ENCODE peak calls at places on chromosomes 5 and 9, in seven cellular contexts. P is retinal pigment epithelial cell, J is progenitor cell of endocrine pancreas, X is psoas muscle, E is WTC11, Z is left lung, G is HFFc6. N is an unnamed sample.

GRCh38 chr9:29830815-29831214 is 2257.5 kb upstream of the C9orf72 start:
- DNase-seq in X (no peak), J (peak), P (peak), G (peak), Z (no peak), E (peak), N (peak)

GRCh38 chr5:54663876-54664275 is 146.3 kb downstream of the SNX18 start:
- DNase-seq in P (peak), J (no peak), X (peak), G (peak), E (no peak), Z (no peak), N (peak)

GRCh38 chr5:61575103-61575502 is 243.0 kb downstream of the ZSWIM6 start:
- DNase-seq in E (no peak), P (peak), J (no peak), Z (no peak), X (no peak), G (peak), N (no peak)

GRCh38 chr5:41432481-41433253 is 77.7 kb downstream of the PLCXD3 start:
- DNase-seq in X (no peak), J (no peak), E (no peak), P (no peak), Z (no peak), G (no peak), N (no peak)

GRCh38 chr9:82706781-82707180 is 356.2 kb downstream of the RASEF start:
- DNase-seq in E (no peak), Z (no peak), P (no peak), X (no peak), J (no peak), G (no peak), N (no peak)

GRCh38 chr5:16296946-16297345 is 117.4 kb upstream of the MARCHF11 start:
- DNase-seq in X (no peak), E (no peak), P (no peak), Z (no peak), G (no peak), J (no peak), N (no peak)

GRCh38 chr5:68169898-68170297 is 45.7 kb upstream of the PIK3R1 start:
- DNase-seq in Z (no peak), G (no peak), J (no peak), P (no peak), E (no peak), X (no peak), N (no peak)

GRCh38 chr5:153974131-153974812 is 64.4 kb downstream of the FAM114A2 start:
- DNase-seq in G (peak), J (no peak), E (peak), Z (no peak), X (no peak), P (no peak), N (peak)

GRCh38 chr5:91119941-91120850 is 262.9 kb downstream of the ARRDC3 start:
- DNase-seq in Z (no peak), J (no peak), E (no peak), G (no peak), X (peak), P (no peak), N (no peak)

GRCh38 chr9:35831040-35831439 is 2.0 kb downstream of the TMEM8B start:
- DNase-seq in J (no peak), E (no peak), X (no peak), P (no peak), G (no peak), Z (no peak), N (no peak)

GRCh38 chr9:81575976-81576375 is 113.4 kb downstream of the TLE1 start:
- DNase-seq in Z (no peak), G (peak), E (no peak), P (no peak), X (no peak), J (no peak), N (no peak)

GRCh38 chr5:28542968-28543367 is 1504.6 kb upstream of the CDH9 start:
- DNase-seq in Z (no peak), G (no peak), X (no peak), E (no peak), P (peak), J (no peak), N (no peak)

DNA sequence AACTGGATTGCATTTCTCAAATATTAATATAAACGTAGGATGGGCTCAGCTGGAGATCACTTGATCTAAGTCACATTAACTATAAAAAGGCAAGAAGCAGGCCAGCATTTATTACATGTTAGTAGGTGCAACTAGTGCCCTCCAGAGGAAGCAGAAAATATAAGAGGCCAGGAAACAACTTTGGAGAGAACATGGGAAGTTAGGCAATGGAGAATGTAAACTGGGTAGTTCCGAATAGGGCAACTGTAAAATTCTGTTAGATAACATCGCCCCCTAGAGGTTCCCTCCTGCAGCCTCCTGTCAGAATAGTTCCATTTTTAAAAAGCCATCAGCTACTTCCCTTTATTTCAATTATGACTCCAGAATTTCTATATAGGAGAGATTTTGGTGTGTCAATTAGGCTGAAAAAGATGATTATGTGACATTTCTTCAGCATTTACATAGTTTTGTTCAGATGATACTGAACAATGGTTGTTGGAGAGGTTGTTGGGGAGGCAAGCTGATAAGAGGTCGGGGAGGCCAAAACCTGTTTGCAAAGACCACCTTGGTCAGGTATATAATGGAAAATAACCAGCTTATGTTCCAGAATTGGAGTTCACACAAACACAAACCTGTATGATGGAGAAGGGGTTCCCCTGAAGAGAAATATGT is 22.4 kb downstream of the CCL28 start:
- DNase-seq in P (peak), E (peak), X (no peak), G (peak), Z (peak), J (peak), N (peak)
- TF ChIP-seq CTCF in P (peak), E (peak), X (peak), G (peak), Z (peak), J (peak), N (peak)

GRCh38 chr5:71481441-71481840 is 26.0 kb downstream of the BDP1 start:
- DNase-seq in E (no peak), Z (no peak), P (no peak), J (no peak), G (no peak), X (no peak), N (no peak)
- TF ChIP-seq CTCF in E (no peak), Z (no peak), P (no peak), J (no peak), G (no peak), X (no peak), N (no peak)

DNA sequence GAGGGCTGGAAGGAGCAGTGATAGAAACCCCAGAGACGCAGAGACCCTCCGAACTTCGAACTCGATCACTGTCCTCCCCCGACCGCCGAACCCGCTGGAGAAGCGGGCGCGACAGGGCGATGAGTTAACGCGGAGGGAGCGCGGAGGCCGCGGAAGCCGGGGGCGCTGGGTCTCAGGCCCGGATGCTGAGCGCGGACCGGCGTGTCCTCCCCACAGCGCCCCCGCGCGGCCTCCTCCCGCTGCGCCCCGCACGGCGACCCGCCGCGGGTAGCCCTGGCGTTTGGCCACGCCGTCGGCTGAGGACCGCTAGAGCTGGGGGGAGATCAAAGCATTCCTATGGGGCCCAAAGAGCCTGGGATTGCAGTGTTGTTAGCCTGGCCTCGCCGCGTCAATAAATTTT is 7.7 kb upstream of the DMRT2 start:
- DNase-seq in E (peak), P (no peak), Z (no peak), J (peak), G (no peak), X (peak), N (no peak)
- TF ChIP-seq CTCF in E (peak), P (no peak), Z (no peak), J (peak), G (no peak), X (peak), N (no peak)

GRCh38 chr5:101678494-101679193 is 617.4 kb downstream of the SLCO4C1 start:
- DNase-seq in E (peak), P (peak), G (peak), J (peak), Z (peak), X (no peak), N (peak)
- TF ChIP-seq CTCF in E (peak), P (peak), G (peak), J (peak), Z (peak), X (peak), N (peak)

DNA sequence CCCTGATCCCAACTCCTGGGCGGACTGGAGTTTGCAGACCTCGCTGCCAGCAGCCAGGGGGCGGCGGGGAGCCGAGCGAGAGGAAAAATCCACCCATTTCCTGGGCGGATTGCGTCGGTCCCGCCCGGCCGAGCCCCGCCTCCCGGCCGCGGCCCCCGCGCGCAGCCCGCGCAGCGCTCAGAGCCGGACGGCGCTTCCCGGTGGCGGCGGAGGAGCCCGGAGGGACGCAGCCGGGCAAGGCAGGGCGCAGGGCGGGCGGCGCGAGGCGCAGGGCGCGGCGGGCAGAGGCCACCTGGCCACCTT is at the start of gene OLFM1:
- DNase-seq in Z (peak), J (peak), X (peak), G (peak), E (peak), P (no peak), N (peak)
- TF ChIP-seq CTCF in Z (peak), J (peak), X (peak), G (peak), E (peak), P (peak), N (peak)

GRCh38 chr5:36778336-36778735 is 98.2 kb upstream of the NIPBL start:
- DNase-seq in Z (no peak), J (no peak), E (no peak), G (no peak), P (no peak), X (no peak), N (no peak)

GRCh38 chr5:36777105-36777757 is 99.3 kb upstream of the NIPBL start:
- DNase-seq in J (no peak), G (no peak), Z (no peak), E (peak), X (no peak), P (peak), N (peak)
- TF ChIP-seq CTCF in J (peak), G (peak), Z (peak), E (peak), X (peak), P (peak), N (peak)

DNA sequence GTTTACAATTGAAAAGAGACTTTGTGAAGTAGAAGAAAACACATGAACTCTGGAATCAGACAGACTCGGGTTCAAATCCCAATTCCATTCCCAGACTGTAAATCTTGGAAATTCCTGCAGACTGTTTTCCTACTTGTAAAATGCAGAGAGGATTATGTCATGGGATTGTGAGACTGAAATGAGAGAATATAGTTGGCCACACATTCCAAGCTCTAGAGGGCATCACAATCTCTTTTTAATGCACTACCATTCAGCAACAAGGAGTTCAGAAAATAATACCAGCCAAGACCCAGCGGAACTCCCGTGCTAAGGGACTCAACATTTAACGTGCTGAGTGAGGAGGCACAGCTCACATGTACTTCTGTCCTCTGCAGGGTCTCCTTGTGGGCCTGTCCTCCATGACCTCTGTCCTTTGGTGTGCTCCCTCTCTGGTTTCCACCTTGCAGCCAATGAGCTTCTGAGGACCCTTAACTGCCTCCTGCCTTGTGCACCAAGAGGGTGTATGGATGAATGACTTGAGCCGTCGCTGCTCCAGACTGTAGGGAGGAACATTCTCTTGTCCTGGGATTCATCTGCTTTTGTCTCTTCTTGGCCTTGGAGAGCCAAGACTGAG is 263.5 kb downstream of the NTRK2 start:
- DNase-seq in P (peak), J (no peak), G (no peak), E (no peak), Z (no peak), X (no peak), N (no peak)
- TF ChIP-seq CTCF in P (peak), J (peak), G (peak), E (no peak), Z (no peak), X (no peak), N (no peak)

GRCh38 chr5:172389578-172390112 is 64.7 kb downstream of the SH3PXD2B start:
- DNase-seq in X (no peak), P (no peak), Z (no peak), J (no peak), E (no peak), G (no peak), N (no peak)
- TF ChIP-seq CTCF in X (no peak), P (peak), Z (no peak), J (no peak), E (no peak), G (peak), N (no peak)

DNA sequence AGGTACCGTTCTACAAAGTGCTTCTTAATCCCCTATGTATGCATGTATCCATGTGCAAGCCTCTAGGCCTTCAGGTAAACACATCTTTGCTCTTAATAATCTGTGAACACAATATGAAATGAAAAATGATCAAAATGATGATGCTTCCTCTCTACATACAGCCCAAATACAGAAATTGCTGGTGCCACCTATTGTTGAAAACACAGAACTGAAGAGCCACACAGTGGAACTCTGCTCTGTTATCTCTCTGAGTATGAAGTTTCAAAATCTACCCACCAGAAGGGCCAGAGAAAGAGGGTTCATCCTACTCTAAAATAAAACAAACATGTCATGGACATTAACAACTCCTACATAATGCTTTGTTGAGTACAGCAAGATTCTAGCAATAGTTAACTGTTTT is 71.3 kb downstream of the GLIS3 start:
- DNase-seq in P (no peak), X (no peak), E (no peak), J (no peak), G (peak), Z (no peak), N (no peak)
- TF ChIP-seq CTCF in P (peak), X (peak), E (no peak), J (peak), G (peak), Z (peak), N (peak)

GRCh38 chr5:113425909-113426308 is 8.9 kb downstream of the TSSK1B start:
- DNase-seq in P (no peak), G (no peak), Z (no peak), E (no peak), J (no peak), X (no peak), N (no peak)

GRCh38 chr5:113433071-113433470 is 1.7 kb downstream of the TSSK1B start:
- DNase-seq in E (no peak), Z (no peak), X (no peak), P (no peak), G (no peak), J (no peak), N (no peak)

GRCh38 chr5:113427871-113428574 is 6.8 kb downstream of the TSSK1B start:
- DNase-seq in X (no peak), P (no peak), E (no peak), G (no peak), Z (no peak), J (no peak), N (no peak)
- TF ChIP-seq CTCF in X (no peak), P (no peak), E (no peak), G (no peak), Z (no peak), J (peak), N (no peak)